ENCODE peak calls at places on chromosome 5, in six cellular contexts. Y is mammary epithelial cell, F is T-helper 9 cell, A is heart left ventricle, E is cardiac muscle cell, W is transverse colon. M is an unnamed sample.

GRCh38 chr5:139416651-139417050 is 12.8 kb upstream of the SPATA24 start:
- DNase-seq in A (no peak), E (no peak), F (no peak), W (peak), Y (no peak), M (no peak)

GRCh38 chr5:56244676-56245075 is 11.5 kb upstream of the ANKRD55 start:
- DNase-seq in E (peak), Y (no peak), W (no peak), A (no peak), F (no peak), M (peak)

GRCh38 chr5:180873628-180874520 is 12.8 kb upstream of the ZFP62 start:
- DNase-seq in A (no peak), E (peak), F (no peak), Y (no peak), W (peak), M (no peak)

GRCh38 chr5:112006721-112007120 is 249.7 kb upstream of the NREP start:
- DNase-seq in F (no peak), E (peak), W (no peak), A (no peak), Y (peak), M (peak)

GRCh38 chr5:10317825-10318682 is 10.4 kb upstream of the CMBL start:
- DNase-seq in A (no peak), W (no peak), E (no peak), Y (peak), F (no peak), M (no peak)

GRCh38 chr5:59128646-59129290 is 545.9 kb downstream of the RAB3C start:
- DNase-seq in A (no peak), Y (no peak), F (no peak), W (no peak), E (peak), M (no peak)

GRCh38 chr5:96567188-96567587 is 95.0 kb upstream of the CAST start:
- DNase-seq in A (no peak), W (no peak), E (peak), F (no peak), Y (peak), M (peak)

GRCh38 chr5:174665347-174665746 is 59.0 kb upstream of the MSX2 start:
- DNase-seq in E (no peak), W (no peak), Y (no peak), A (no peak), F (no peak), M (no peak)

GRCh38 chr5:170225326-170226137 is 7.3 kb upstream of the C5orf58 start:
- DNase-seq in E (peak), Y (peak), A (peak), F (peak), W (peak), M (peak)

GRCh38 chr5:178330791-178331404 is 98.3 kb upstream of the PHYKPL start:
- DNase-seq in E (no peak), A (peak), F (no peak), Y (no peak), W (no peak), M (no peak)

GRCh38 chr5:158881076-158881880 is 218.4 kb downstream of the EBF1 start:
- DNase-seq in A (no peak), Y (no peak), E (no peak), W (no peak), F (no peak), M (no peak)

GRCh38 chr5:135222171-135222681 is 176.8 kb downstream of the MACROH2A1 start:
- DNase-seq in Y (no peak), W (peak), F (no peak), E (no peak), A (no peak), M (no peak)

GRCh38 chr5:179232091-179232490 is 113.2 kb downstream of the ADAMTS2 start:
- DNase-seq in A (no peak), Y (no peak), W (no peak), F (no peak), E (no peak), M (no peak)

GRCh38 chr5:38845555-38846378 is at the start of gene OSMR:
- DNase-seq in A (peak), F (no peak), Y (peak), E (peak), W (peak), M (peak)

GRCh38 chr5:36842087-36842486 is 34.5 kb upstream of the NIPBL start:
- DNase-seq in A (no peak), F (no peak), W (no peak), E (no peak), Y (no peak), M (no peak)

GRCh38 chr5:170508036-170508435 is 4.2 kb downstream of the KCNIP1 start:
- DNase-seq in F (no peak), E (no peak), W (no peak), A (no peak), Y (no peak), M (peak)

GRCh38 chr5:37568018-37568753 is 189.1 kb downstream of the WDR70 start:
- DNase-seq in A (no peak), F (no peak), E (no peak), Y (no peak), W (no peak), M (no peak)

GRCh38 chr5:38714240-38714639 is 131.6 kb upstream of the OSMR start:
- DNase-seq in A (no peak), W (no peak), Y (no peak), E (no peak), F (no peak), M (no peak)

GRCh38 chr5:36444582-36444999 is 142.9 kb upstream of the RANBP3L start:
- DNase-seq in E (peak), F (no peak), W (peak), A (no peak), Y (no peak), M (peak)

GRCh38 chr5:10689391-10690081 is 71.5 kb downstream of the DAP start:
- DNase-seq in F (no peak), A (no peak), E (peak), W (no peak), Y (no peak), M (peak)

GRCh38 chr5:534006-534742 is 9.9 kb upstream of the SLC9A3 start:
- DNase-seq in Y (no peak), W (no peak), F (no peak), E (no peak), A (peak), M (no peak)

GRCh38 chr5:96297867-96298266 is 135.2 kb downstream of the PCSK1 start:
- DNase-seq in F (no peak), Y (peak), A (no peak), E (peak), W (no peak), M (peak)

GRCh38 chr5:167642779-167643517 is 648.5 kb upstream of the WWC1 start:
- DNase-seq in Y (peak), F (no peak), W (no peak), A (no peak), E (peak), M (peak)

GRCh38 chr5:110738503-110738811 is 350 bp upstream of the SLC25A46 start:
- DNase-seq in F (no peak), W (no peak), E (no peak), A (no peak), Y (no peak), M (no peak)

GRCh38 chr5:173789031-173789920 is 98.9 kb upstream of the CPEB4 start:
- DNase-seq in Y (peak), F (no peak), A (no peak), E (peak), W (no peak), M (peak)

GRCh38 chr5:132456553-132457361 is 33.8 kb downstream of the IRF1 start:
- DNase-seq in Y (no peak), E (peak), W (peak), F (peak), A (peak), M (no peak)

GRCh38 chr5:158718738-158719505 is 380.8 kb downstream of the EBF1 start:
- DNase-seq in W (no peak), E (peak), Y (no peak), A (no peak), F (no peak), M (peak)

GRCh38 chr5:35908814-35909213 is 29.6 kb downstream of the CAPSL start:
- DNase-seq in E (no peak), Y (no peak), W (no peak), A (no peak), F (no peak), M (no peak)

GRCh38 chr5:95728494-95729114 is 2.5 kb upstream of the RHOBTB3 start:
- DNase-seq in A (no peak), W (no peak), F (no peak), Y (peak), E (peak), M (peak)

GRCh38 chr5:6436715-6437340 is 11.8 kb upstream of the UBE2QL1 start:
- DNase-seq in A (no peak), Y (no peak), W (no peak), E (no peak), F (no peak), M (no peak)

GRCh38 chr5:168702511-168702910 is 123.3 kb upstream of the PANK3 start:
- DNase-seq in Y (no peak), F (no peak), A (no peak), E (no peak), W (no peak), M (no peak)